ENCODE peak calls at places on chromosome 17, in five cellular contexts. One of them, this sample, is unnamed.
A peak's percentile ranks its signal among the peaks of the same experiment; 100 is the strongest.

GRCh38 chr17:7444682-7445010 is 215 bp upstream of the CHRNB1 start:
- DNase-seq in activated CD4-positive, CD25-positive, alpha-beta regulatory T cell: no peak
- DNase-seq in coronary artery: no peak
- DNase-seq in left cardiac atrium: no peak
- DNase-seq in GM20000: no peak
- DNase-seq in this sample: no peak

GRCh38 chr17:47287068-47287467 is 33.4 kb downstream of the ITGB3 start:
- DNase-seq in activated CD4-positive, CD25-positive, alpha-beta regulatory T cell: no peak
- DNase-seq in coronary artery: no peak
- DNase-seq in left cardiac atrium: no peak
- DNase-seq in GM20000: no peak
- DNase-seq in this sample: no peak

GRCh38 chr17:65455972-65456343 is 105.5 kb downstream of the AXIN2 start:
- DNase-seq in activated CD4-positive, CD25-positive, alpha-beta regulatory T cell: no peak
- DNase-seq in coronary artery: no peak
- DNase-seq in left cardiac atrium: no peak
- DNase-seq in GM20000: no peak
- DNase-seq in this sample: no peak

GRCh38 chr17:82008258-82008940 is 14.3 kb downstream of the CENPX start:
- DNase-seq in activated CD4-positive, CD25-positive, alpha-beta regulatory T cell: no peak
- DNase-seq in coronary artery: no peak
- DNase-seq in left cardiac atrium: no peak
- DNase-seq in GM20000: no peak
- DNase-seq in this sample: no peak

GRCh38 chr17:32878211-32878610 is 1.3 kb upstream of the MYO1D start:
- DNase-seq in activated CD4-positive, CD25-positive, alpha-beta regulatory T cell: no peak
- DNase-seq in coronary artery: no peak
- DNase-seq in left cardiac atrium: peak; percentile 61
- DNase-seq in GM20000: no peak
- DNase-seq in this sample: no peak

GRCh38 chr17:951388-952132 is 28.0 kb downstream of the NXN start:
- DNase-seq in activated CD4-positive, CD25-positive, alpha-beta regulatory T cell: no peak
- DNase-seq in coronary artery: peak; percentile 80
- DNase-seq in left cardiac atrium: no peak
- DNase-seq in GM20000: no peak
- DNase-seq in this sample: no peak

GRCh38 chr17:77948690-77949114 is 9.8 kb upstream of the TNRC6C start:
- DNase-seq in activated CD4-positive, CD25-positive, alpha-beta regulatory T cell: no peak
- DNase-seq in coronary artery: no peak
- DNase-seq in left cardiac atrium: no peak
- DNase-seq in GM20000: no peak
- DNase-seq in this sample: no peak

GRCh38 chr17:17739388-17740066 is 58.3 kb downstream of the RAI1 start:
- DNase-seq in activated CD4-positive, CD25-positive, alpha-beta regulatory T cell: no peak
- DNase-seq in coronary artery: no peak
- DNase-seq in left cardiac atrium: peak; percentile 68
- DNase-seq in GM20000: no peak
- DNase-seq in this sample: no peak

GRCh38 chr17:77756028-77756427 is 202.5 kb upstream of the TNRC6C start:
- DNase-seq in activated CD4-positive, CD25-positive, alpha-beta regulatory T cell: no peak
- DNase-seq in coronary artery: no peak
- DNase-seq in left cardiac atrium: no peak
- DNase-seq in GM20000: no peak
- DNase-seq in this sample: no peak

GRCh38 chr17:5115673-5116651 is at the start of gene USP6:
- DNase-seq in activated CD4-positive, CD25-positive, alpha-beta regulatory T cell: no peak
- DNase-seq in coronary artery: no peak
- DNase-seq in left cardiac atrium: no peak
- DNase-seq in GM20000: peak; percentile 25
- DNase-seq in this sample: no peak

GRCh38 chr17:79838541-79839274 is 532 bp downstream of the CBX4 start:
- DNase-seq in activated CD4-positive, CD25-positive, alpha-beta regulatory T cell: no peak
- DNase-seq in coronary artery: no peak
- DNase-seq in left cardiac atrium: peak; percentile 60
- DNase-seq in GM20000: peak; percentile 78
- DNase-seq in this sample: peak; percentile 56

GRCh38 chr17:77394540-77395295 is 253.9 kb downstream of the SEC14L1 start:
- DNase-seq in activated CD4-positive, CD25-positive, alpha-beta regulatory T cell: no peak
- DNase-seq in coronary artery: no peak
- DNase-seq in left cardiac atrium: no peak
- DNase-seq in GM20000: no peak
- DNase-seq in this sample: no peak

GRCh38 chr17:2237521-2237921 is 66.1 kb downstream of the SMG6 start:
- DNase-seq in activated CD4-positive, CD25-positive, alpha-beta regulatory T cell: no peak
- DNase-seq in coronary artery: no peak
- DNase-seq in left cardiac atrium: peak; percentile 79
- DNase-seq in GM20000: no peak
- DNase-seq in this sample: no peak

GRCh38 chr17:78394209-78394608 is 15.8 kb downstream of the PGS1 start:
- DNase-seq in activated CD4-positive, CD25-positive, alpha-beta regulatory T cell: no peak
- DNase-seq in coronary artery: no peak
- DNase-seq in left cardiac atrium: no peak
- DNase-seq in GM20000: no peak
- DNase-seq in this sample: no peak

GRCh38 chr17:51251010-51251409 is 8.8 kb downstream of the MBTD1 start:
- DNase-seq in activated CD4-positive, CD25-positive, alpha-beta regulatory T cell: no peak
- DNase-seq in coronary artery: no peak
- DNase-seq in left cardiac atrium: no peak
- DNase-seq in GM20000: no peak
- DNase-seq in this sample: no peak

GRCh38 chr17:80171681-80172080 is 1.9 kb downstream of the CARD14 start:
- DNase-seq in activated CD4-positive, CD25-positive, alpha-beta regulatory T cell: no peak
- DNase-seq in coronary artery: no peak
- DNase-seq in left cardiac atrium: no peak
- DNase-seq in GM20000: no peak
- DNase-seq in this sample: no peak

GRCh38 chr17:77370536-77370935 is 229.8 kb downstream of the SEC14L1 start:
- DNase-seq in activated CD4-positive, CD25-positive, alpha-beta regulatory T cell: no peak
- DNase-seq in coronary artery: no peak
- DNase-seq in left cardiac atrium: no peak
- DNase-seq in GM20000: no peak
- DNase-seq in this sample: no peak

GRCh38 chr17:49861150-49861884 is 13.4 kb upstream of the TAC4 start:
- DNase-seq in activated CD4-positive, CD25-positive, alpha-beta regulatory T cell: peak; percentile 37
- DNase-seq in coronary artery: no peak
- DNase-seq in left cardiac atrium: peak; percentile 54
- DNase-seq in GM20000: peak; percentile 86
- DNase-seq in this sample: no peak

GRCh38 chr17:79981090-79981489 is 54.6 kb downstream of the TBC1D16 start:
- DNase-seq in activated CD4-positive, CD25-positive, alpha-beta regulatory T cell: no peak
- DNase-seq in coronary artery: peak; percentile 54
- DNase-seq in left cardiac atrium: no peak
- DNase-seq in GM20000: no peak
- DNase-seq in this sample: peak; percentile 37

GRCh38 chr17:39283896-39284295 is 58.2 kb upstream of the STAC2 start:
- DNase-seq in activated CD4-positive, CD25-positive, alpha-beta regulatory T cell: no peak
- DNase-seq in coronary artery: no peak
- DNase-seq in left cardiac atrium: no peak
- DNase-seq in GM20000: no peak
- DNase-seq in this sample: no peak

GRCh38 chr17:33241390-33241789 is 51.7 kb downstream of the ASIC2 start:
- DNase-seq in activated CD4-positive, CD25-positive, alpha-beta regulatory T cell: no peak
- DNase-seq in coronary artery: no peak
- DNase-seq in left cardiac atrium: no peak
- DNase-seq in GM20000: no peak
- DNase-seq in this sample: no peak

GRCh38 chr17:38656959-38657823 is 17.6 kb downstream of the EPOP start:
- DNase-seq in activated CD4-positive, CD25-positive, alpha-beta regulatory T cell: no peak
- DNase-seq in coronary artery: no peak
- DNase-seq in left cardiac atrium: no peak
- DNase-seq in GM20000: no peak
- DNase-seq in this sample: no peak

GRCh38 chr17:61806941-61807340 is 56.4 kb downstream of the BRIP1 start:
- DNase-seq in activated CD4-positive, CD25-positive, alpha-beta regulatory T cell: no peak
- DNase-seq in coronary artery: no peak
- DNase-seq in left cardiac atrium: no peak
- DNase-seq in GM20000: no peak
- DNase-seq in this sample: no peak

GRCh38 chr17:77086433-77087010 is 54.2 kb upstream of the SEC14L1 start:
- DNase-seq in activated CD4-positive, CD25-positive, alpha-beta regulatory T cell: peak; percentile 51
- DNase-seq in coronary artery: peak; percentile 82
- DNase-seq in left cardiac atrium: peak; percentile 89
- DNase-seq in GM20000: peak; percentile 77
- DNase-seq in this sample: peak; percentile 89

GRCh38 chr17:8338806-8339205 is 834 bp upstream of the ODF4 start:
- DNase-seq in activated CD4-positive, CD25-positive, alpha-beta regulatory T cell: no peak
- DNase-seq in coronary artery: no peak
- DNase-seq in left cardiac atrium: no peak
- DNase-seq in GM20000: no peak
- DNase-seq in this sample: no peak

GRCh38 chr17:40304464-40304863 is 4.5 kb upstream of the RARA start:
- DNase-seq in activated CD4-positive, CD25-positive, alpha-beta regulatory T cell: no peak
- DNase-seq in coronary artery: peak; percentile 68
- DNase-seq in left cardiac atrium: no peak
- DNase-seq in GM20000: no peak
- DNase-seq in this sample: no peak

GRCh38 chr17:46847204-46848191 is 3.9 kb upstream of the WNT9B start:
- DNase-seq in activated CD4-positive, CD25-positive, alpha-beta regulatory T cell: no peak
- DNase-seq in coronary artery: no peak
- DNase-seq in left cardiac atrium: no peak
- DNase-seq in GM20000: no peak
- DNase-seq in this sample: no peak

GRCh38 chr17:44062871-44063270 is 3.6 kb downstream of the LSM12 start:
- DNase-seq in activated CD4-positive, CD25-positive, alpha-beta regulatory T cell: no peak
- DNase-seq in coronary artery: no peak
- DNase-seq in left cardiac atrium: no peak
- DNase-seq in GM20000: no peak
- DNase-seq in this sample: no peak

GRCh38 chr17:74176546-74177001 is 26.9 kb upstream of the RPL38 start:
- DNase-seq in activated CD4-positive, CD25-positive, alpha-beta regulatory T cell: no peak
- DNase-seq in coronary artery: no peak
- DNase-seq in left cardiac atrium: peak; percentile 55
- DNase-seq in GM20000: peak; percentile 67
- DNase-seq in this sample: peak; percentile 60

GRCh38 chr17:46190763-46191162 is 2.5 kb downstream of the KANSL1 start:
- DNase-seq in activated CD4-positive, CD25-positive, alpha-beta regulatory T cell: no peak
- DNase-seq in coronary artery: no peak
- DNase-seq in left cardiac atrium: no peak
- DNase-seq in GM20000: no peak
- DNase-seq in this sample: no peak

GRCh38 chr17:320809-321385 is 31.7 kb downstream of the RPH3AL start:
- DNase-seq in activated CD4-positive, CD25-positive, alpha-beta regulatory T cell: no peak
- DNase-seq in coronary artery: no peak
- DNase-seq in left cardiac atrium: peak; percentile 25
- DNase-seq in GM20000: no peak
- DNase-seq in this sample: peak; percentile 45

GRCh38 chr17:42018339-42018738 is 1.1 kb upstream of the DNAJC7 start:
- DNase-seq in activated CD4-positive, CD25-positive, alpha-beta regulatory T cell: no peak
- DNase-seq in coronary artery: no peak
- DNase-seq in left cardiac atrium: no peak
- DNase-seq in GM20000: peak; percentile 3
- DNase-seq in this sample: no peak

This sample was measured in right lobe of liver.